ENCODE peak calls at places on chromosome 14, in seven cellular contexts. One of them, this sample, is unnamed.

GRCh38 chr14:93032301-93032929 is 83.3 kb downstream of the ITPK1 start:
- DNase-seq in A549: no peak
- DNase-seq in endodermal cell: no peak
- DNase-seq in Caco-2: no peak
- DNase-seq in AG10803: peak
- DNase-seq in aorta: no peak
- DNase-seq in body of pancreas: no peak
- DNase-seq in this sample: no peak

GRCh38 chr14:56211844-56212243 is 93.6 kb downstream of the PELI2 start:
- DNase-seq in aorta: no peak
- DNase-seq in body of pancreas: no peak
- DNase-seq in endodermal cell: no peak
- DNase-seq in Caco-2: no peak
- DNase-seq in AG10803: no peak
- DNase-seq in A549: no peak
- DNase-seq in this sample: no peak

GRCh38 chr14:94334837-94335236 is 11.7 kb upstream of the SERPINA6 start:
- DNase-seq in body of pancreas: no peak
- DNase-seq in Caco-2: no peak
- DNase-seq in AG10803: no peak
- DNase-seq in aorta: no peak
- DNase-seq in A549: no peak
- DNase-seq in endodermal cell: no peak
- DNase-seq in this sample: no peak

GRCh38 chr14:70624972-70625371 is 16.7 kb upstream of the TTC9 start:
- DNase-seq in AG10803: no peak
- DNase-seq in aorta: no peak
- DNase-seq in Caco-2: peak
- DNase-seq in body of pancreas: no peak
- DNase-seq in endodermal cell: no peak
- DNase-seq in A549: no peak
- DNase-seq in this sample: no peak

GRCh38 chr14:65040666-65041433 is 54.2 kb downstream of the FNTB start:
- DNase-seq in A549: no peak
- DNase-seq in AG10803: no peak
- DNase-seq in endodermal cell: no peak
- DNase-seq in body of pancreas: no peak
- DNase-seq in Caco-2: no peak
- DNase-seq in aorta: no peak
- DNase-seq in this sample: no peak

GRCh38 chr14:24177041-24177825 is 5.4 kb downstream of the REC8 start:
- DNase-seq in aorta: no peak
- DNase-seq in A549: no peak
- DNase-seq in endodermal cell: no peak
- DNase-seq in AG10803: no peak
- DNase-seq in body of pancreas: no peak
- DNase-seq in Caco-2: no peak
- DNase-seq in this sample: no peak

GRCh38 chr14:21917699-21918436 is 244.2 kb upstream of the OR4E1 start:
- DNase-seq in A549: peak
- DNase-seq in AG10803: peak
- DNase-seq in endodermal cell: peak
- DNase-seq in aorta: no peak
- DNase-seq in Caco-2: peak
- DNase-seq in body of pancreas: peak
- DNase-seq in this sample: peak

GRCh38 chr14:30719137-30719536 is 97.0 kb downstream of the SCFD1 start:
- DNase-seq in A549: no peak
- DNase-seq in aorta: no peak
- DNase-seq in endodermal cell: no peak
- DNase-seq in Caco-2: no peak
- DNase-seq in body of pancreas: no peak
- DNase-seq in AG10803: no peak
- DNase-seq in this sample: no peak

GRCh38 chr14:104877066-104877805 is 12.2 kb downstream of the CEP170B start:
- DNase-seq in aorta: no peak
- DNase-seq in A549: no peak
- DNase-seq in endodermal cell: no peak
- DNase-seq in Caco-2: no peak
- DNase-seq in body of pancreas: no peak
- DNase-seq in AG10803: no peak
- DNase-seq in this sample: no peak

GRCh38 chr14:103889313-103890051 is 38.8 kb upstream of the TDRD9 start:
- DNase-seq in AG10803: peak
- DNase-seq in endodermal cell: no peak
- DNase-seq in body of pancreas: peak
- DNase-seq in Caco-2: no peak
- DNase-seq in aorta: no peak
- DNase-seq in A549: no peak
- DNase-seq in this sample: peak

GRCh38 chr14:95341564-95341963 is 21.9 kb upstream of the CLMN start:
- DNase-seq in Caco-2: no peak
- DNase-seq in aorta: no peak
- DNase-seq in AG10803: no peak
- DNase-seq in A549: no peak
- DNase-seq in body of pancreas: peak
- DNase-seq in endodermal cell: no peak
- DNase-seq in this sample: no peak

GRCh38 chr14:104357689-104358527 is 219.5 kb downstream of the KIF26A start:
- DNase-seq in aorta: no peak
- DNase-seq in body of pancreas: no peak
- DNase-seq in AG10803: no peak
- DNase-seq in Caco-2: no peak
- DNase-seq in endodermal cell: peak
- DNase-seq in A549: no peak
- DNase-seq in this sample: no peak

GRCh38 chr14:24241829-24242443 is 487 bp downstream of the TINF2 start:
- DNase-seq in aorta: peak
- DNase-seq in endodermal cell: peak
- DNase-seq in Caco-2: peak
- DNase-seq in body of pancreas: peak
- DNase-seq in A549: peak
- DNase-seq in AG10803: peak
- DNase-seq in this sample: peak

GRCh38 chr14:60773558-60773957 is 39.0 kb downstream of the MNAT1 start:
- DNase-seq in AG10803: no peak
- DNase-seq in endodermal cell: no peak
- DNase-seq in aorta: no peak
- DNase-seq in body of pancreas: no peak
- DNase-seq in Caco-2: no peak
- DNase-seq in A549: no peak
- DNase-seq in this sample: no peak
- H3K4me3 ChIP-seq in AG10803: no peak
- H3K4me3 ChIP-seq in endodermal cell: no peak
- H3K4me3 ChIP-seq in aorta: no peak
- H3K4me3 ChIP-seq in body of pancreas: no peak
- H3K4me3 ChIP-seq in Caco-2: no peak
- H3K4me3 ChIP-seq in A549: no peak
- H3K4me3 ChIP-seq in this sample: no peak

GRCh38 chr14:91062600-91062999 is 2.2 kb upstream of the RPS6KA5 start:
- DNase-seq in AG10803: no peak
- DNase-seq in aorta: no peak
- DNase-seq in A549: no peak
- DNase-seq in Caco-2: no peak
- DNase-seq in endodermal cell: no peak
- DNase-seq in body of pancreas: no peak
- DNase-seq in this sample: no peak

GRCh38 chr14:91063119-91063518 is 2.7 kb upstream of the RPS6KA5 start:
- DNase-seq in endodermal cell: no peak
- DNase-seq in A549: no peak
- DNase-seq in aorta: no peak
- DNase-seq in body of pancreas: no peak
- DNase-seq in Caco-2: no peak
- DNase-seq in AG10803: no peak
- DNase-seq in this sample: no peak

GRCh38 chr14:91060472-91061308 is at the start of gene RPS6KA5:
- DNase-seq in A549: peak
- DNase-seq in aorta: peak
- DNase-seq in body of pancreas: peak
- DNase-seq in AG10803: peak
- DNase-seq in endodermal cell: peak
- DNase-seq in Caco-2: peak
- DNase-seq in this sample: peak

GRCh38 chr14:91059576-91060471 is 617 bp downstream of the RPS6KA5 start:
- DNase-seq in endodermal cell: peak
- DNase-seq in aorta: peak
- DNase-seq in body of pancreas: peak
- DNase-seq in Caco-2: peak
- DNase-seq in AG10803: no peak
- DNase-seq in A549: peak
- DNase-seq in this sample: peak

DNA sequence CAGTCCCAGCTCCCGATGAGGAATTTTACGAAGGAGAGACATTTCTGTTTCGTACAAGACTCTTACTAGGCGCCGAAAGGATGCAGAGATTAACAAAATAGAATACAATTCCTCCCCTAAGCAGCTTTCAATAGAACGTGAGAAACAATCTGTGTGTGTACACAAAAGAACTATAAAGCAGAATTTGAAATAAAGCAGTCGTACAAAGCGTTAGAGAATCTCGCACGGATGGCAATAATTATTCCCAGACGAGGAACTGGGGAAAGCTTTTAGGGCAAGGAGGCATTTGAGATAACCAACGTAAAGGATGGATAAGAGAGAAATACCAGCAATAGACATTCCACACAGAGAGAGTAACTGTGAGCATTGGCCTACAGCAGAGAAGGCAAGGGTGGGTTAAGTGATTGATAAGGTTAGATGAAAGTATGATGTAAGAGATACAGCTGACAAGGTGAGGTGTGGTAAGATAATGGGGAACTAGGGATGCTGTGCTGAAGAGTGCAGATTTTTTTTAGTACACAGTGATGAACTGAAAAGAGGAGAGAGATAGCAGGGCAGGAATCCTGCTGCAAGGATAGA is 957 bp upstream of the RPS6KA5 start:
- DNase-seq in endodermal cell: no peak
- DNase-seq in body of pancreas: no peak
- DNase-seq in AG10803: no peak
- DNase-seq in A549: no peak
- DNase-seq in aorta: no peak
- DNase-seq in Caco-2: peak
- DNase-seq in this sample: no peak
- H3K4me3 ChIP-seq in endodermal cell: peak
- H3K4me3 ChIP-seq in body of pancreas: peak
- H3K4me3 ChIP-seq in AG10803: peak
- H3K4me3 ChIP-seq in A549: peak
- H3K4me3 ChIP-seq in aorta: peak
- H3K4me3 ChIP-seq in Caco-2: peak
- H3K4me3 ChIP-seq in this sample: peak

GRCh38 chr14:62117010-62117717 is 354.9 kb downstream of the SNAPC1 start:
- DNase-seq in AG10803: peak
- DNase-seq in Caco-2: peak
- DNase-seq in endodermal cell: peak
- DNase-seq in A549: peak
- DNase-seq in aorta: peak
- DNase-seq in body of pancreas: peak
- DNase-seq in this sample: peak
- H3K4me3 ChIP-seq in AG10803: peak
- H3K4me3 ChIP-seq in Caco-2: no peak
- H3K4me3 ChIP-seq in endodermal cell: peak
- H3K4me3 ChIP-seq in A549: peak
- H3K4me3 ChIP-seq in aorta: no peak
- H3K4me3 ChIP-seq in body of pancreas: no peak
- H3K4me3 ChIP-seq in this sample: no peak

GRCh38 chr14:61277784-61278183 is 3.4 kb downstream of the TMEM30B start:
- DNase-seq in A549: no peak
- DNase-seq in Caco-2: no peak
- DNase-seq in AG10803: no peak
- DNase-seq in endodermal cell: no peak
- DNase-seq in body of pancreas: no peak
- DNase-seq in aorta: no peak
- DNase-seq in this sample: no peak
- H3K4me3 ChIP-seq in A549: no peak
- H3K4me3 ChIP-seq in Caco-2: peak
- H3K4me3 ChIP-seq in AG10803: no peak
- H3K4me3 ChIP-seq in endodermal cell: no peak
- H3K4me3 ChIP-seq in body of pancreas: no peak
- H3K4me3 ChIP-seq in aorta: no peak
- H3K4me3 ChIP-seq in this sample: peak

This sample was measured in colonic mucosa.